ENCODE peak calls at places on chromosomes 16 and 17, in eight cellular contexts. C is fibroblast of lung, S is NCI-H146, F is AG04450, T is neural crest cell, O is RWPE1, D is KG1, L is cardiac muscle cell. N is an unnamed sample.

GRCh38 chr17:81397314-81398169 is 2.3 kb downstream of the BAHCC1 start:
- DNase-seq in C (peak; percentile 75), S (peak; percentile 83), F (no peak), T (peak; percentile 82), O (no peak), D (no peak), L (peak; percentile 73), N (peak; percentile 72)

GRCh38 chr16:1262846-1263221 is 7.0 kb downstream of the TPSD1 start:
- DNase-seq in C (no peak), S (no peak), F (no peak), T (no peak), O (no peak), D (no peak), L (no peak), N (no peak)

GRCh38 chr16:85164838-85165516 is 52.7 kb upstream of the CIBAR2 start:
- DNase-seq in C (no peak), S (no peak), F (no peak), T (no peak), O (no peak), D (no peak), L (no peak), N (no peak)

GRCh38 chr16:88482630-88483391 is 29.7 kb downstream of the ZFPM1 start:
- DNase-seq in C (no peak), S (peak; percentile 53), F (no peak), T (no peak), O (no peak), D (no peak), L (no peak), N (no peak)

GRCh38 chr16:56191807-56192643 is 736 bp downstream of the GNAO1 start:
- DNase-seq in C (no peak), S (peak; percentile 29), F (no peak), T (no peak), O (no peak), D (no peak), L (no peak), N (no peak)

GRCh38 chr17:79111097-79111496 is 36.5 kb downstream of the ENGASE start:
- DNase-seq in C (no peak), S (no peak), F (no peak), T (no peak), O (no peak), D (no peak), L (no peak), N (no peak)

GRCh38 chr16:4263504-4264436 is 9.1 kb downstream of the TFAP4 start:
- DNase-seq in C (peak; percentile 98), S (no peak), F (peak; percentile 84), T (peak; percentile 52), O (peak; percentile 30), D (no peak), L (peak; percentile 84), N (peak; percentile 99)

GRCh38 chr17:2957631-2958286 is 105.6 kb downstream of the OR1D5 start:
- DNase-seq in C (peak; percentile 36), S (no peak), F (no peak), T (no peak), O (no peak), D (no peak), L (no peak), N (peak; percentile 17)

GRCh38 chr16:28561557-28562187 is 8.0 kb downstream of the SGF29 start:
- DNase-seq in C (no peak), S (no peak), F (no peak), T (no peak), O (no peak), D (no peak), L (no peak), N (no peak)

GRCh38 chr17:43366809-43367587 is 31.8 kb upstream of the ARL4D start:
- DNase-seq in C (no peak), S (no peak), F (no peak), T (no peak), O (no peak), D (no peak), L (no peak), N (no peak)

GRCh38 chr17:12050646-12051225 is 30.1 kb downstream of the MAP2K4 start:
- DNase-seq in C (no peak), S (no peak), F (no peak), T (no peak), O (no peak), D (no peak), L (no peak), N (no peak)